ENCODE peak calls at places on chromosome 14, in eight cellular contexts. I is breast epithelium, H is lung, C is right atrium auricular region, N is stomach, U is left lung, R is Panc1, L is cardiac muscle cell. M is an unnamed sample.
A peak's percentile ranks its signal among the peaks of the same experiment; 100 is the strongest.

GRCh38 chr14:50347521-50347920 is 35.4 kb downstream of the DMAC2L start:
- DNase-seq in H (no peak), L (no peak), C (no peak), I (no peak), N (no peak), U (no peak), R (no peak), M (no peak)

GRCh38 chr14:54447231-54447692 is 6.1 kb upstream of the CNIH1 start:
- DNase-seq in N (peak; percentile 37), I (no peak), L (no peak), H (no peak), C (no peak), R (no peak), U (peak; percentile 42), M (no peak)

GRCh38 chr14:34742509-34743115 is 28.2 kb upstream of the CFL2 start:
- DNase-seq in N (no peak), C (no peak), L (no peak), R (no peak), I (no peak), H (peak; percentile 41), U (no peak), M (no peak)

GRCh38 chr14:73725116-73726024 is 11.2 kb upstream of the PNMA1 start:
- DNase-seq in L (no peak), N (no peak), I (no peak), H (no peak), U (no peak), C (no peak), R (no peak), M (no peak)

GRCh38 chr14:99575043-99576023 is 28.7 kb downstream of the CCDC85C start:
- DNase-seq in U (peak; percentile 76), N (peak; percentile 90), R (no peak), I (peak; percentile 74), C (no peak), H (peak; percentile 85), L (peak; percentile 47), M (no peak)

GRCh38 chr14:99212199-99212598 is 59.8 kb downstream of the BCL11B start:
- DNase-seq in C (no peak), R (no peak), L (no peak), I (no peak), H (no peak), U (no peak), N (no peak), M (no peak)

GRCh38 chr14:101076451-101077220 is 173.1 kb upstream of the RTL1 start:
- DNase-seq in R (no peak), C (peak; percentile 34), L (no peak), U (peak; percentile 27), N (peak; percentile 23), I (peak; percentile 13), H (no peak), M (no peak)

GRCh38 chr14:20683896-20684661 is at the start of gene RNASE4:
- DNase-seq in U (peak; percentile 90), C (peak; percentile 91), L (peak; percentile 70), N (peak; percentile 92), H (peak; percentile 86), R (peak; percentile 88), I (peak; percentile 85), M (peak; percentile 95)

GRCh38 chr14:70416717-70417349 is at the start of gene SYNJ2BP:
- DNase-seq in I (peak; percentile 57), C (peak; percentile 66), R (peak; percentile 30), H (peak; percentile 85), U (peak; percentile 81), N (peak; percentile 90), L (peak; percentile 81), M (peak; percentile 49)

GRCh38 chr14:51335521-51335920 is 95.5 kb downstream of the TMX1 start:
- DNase-seq in L (no peak), U (no peak), H (no peak), I (peak; percentile 47), R (no peak), C (peak; percentile 63), N (no peak), M (peak; percentile 58)

GRCh38 chr14:56975521-56975920 is 165.2 kb upstream of the OTX2 start:
- DNase-seq in U (no peak), R (no peak), L (no peak), N (no peak), C (no peak), H (no peak), I (no peak), M (no peak)

DNA sequence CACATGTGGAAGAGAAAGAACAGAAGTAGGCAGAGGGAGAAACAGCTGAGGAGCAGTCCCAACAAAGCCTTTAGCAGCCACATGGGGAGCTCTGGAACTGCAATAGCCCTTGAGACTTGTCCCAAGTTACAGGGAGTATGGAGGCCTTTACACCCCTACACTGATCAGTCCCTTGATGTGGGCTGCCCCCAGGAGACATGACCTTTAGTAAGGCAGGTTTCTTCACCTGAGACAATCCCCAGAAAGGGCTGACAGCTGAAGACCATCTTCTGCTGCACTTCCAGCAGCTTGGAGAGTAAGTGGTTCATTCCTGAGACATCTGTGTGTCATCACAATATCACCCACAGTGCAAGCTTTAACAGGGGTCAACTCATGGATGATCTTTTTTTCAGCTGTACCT is 8.6 kb upstream of the SNAPC1 start:
- DNase-seq in L (peak; percentile 57), I (no peak), R (no peak), H (no peak), N (no peak), U (no peak), C (no peak), M (no peak)
- TF ChIP-seq CTCF in L (peak; percentile 24), I (no peak), R (peak; percentile 24), H (no peak), N (no peak), U (no peak), C (no peak), M (no peak)

DNA sequence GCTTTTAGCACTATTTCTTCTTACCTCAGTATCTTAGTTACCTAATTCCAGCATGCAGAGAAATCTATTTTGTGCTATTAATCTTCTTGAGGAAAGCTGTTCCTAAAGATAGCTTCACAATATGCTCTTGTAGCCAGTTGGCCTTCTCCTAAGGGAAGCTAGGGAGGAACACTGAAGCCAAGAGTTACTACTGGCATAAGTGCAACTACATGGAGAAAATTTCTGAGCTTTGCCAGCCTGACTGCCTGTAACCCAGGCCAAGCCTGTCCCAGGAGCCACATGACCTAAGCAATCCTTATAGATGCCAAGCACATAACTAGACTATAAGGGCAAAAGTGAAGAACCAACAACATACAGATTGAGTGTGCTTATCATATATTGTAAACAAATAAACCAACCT is 890.2 kb downstream of the FLRT2 start:
- DNase-seq in I (no peak), R (no peak), H (no peak), L (no peak), U (no peak), N (no peak), C (no peak), M (no peak)
- H3K4me3 ChIP-seq in I (no peak overlapping the region), R (no peak overlapping the region), H (no peak overlapping the region), L (no peak overlapping the region), U (no peak overlapping the region), N (no peak overlapping the region), C (no peak overlapping the region), M (no peak overlapping the region)

GRCh38 chr14:61510736-61511557 is 184.4 kb upstream of the HIF1A start:
- DNase-seq in I (no peak), N (no peak), C (no peak), H (no peak), U (no peak), R (no peak), L (no peak), M (no peak)
- H3K4me1 ChIP-seq in I (peaks cover 6% of the 10 kb centered on the region), N (peaks cover 16% of the 10 kb centered on the region), C (no peaks in the 10 kb centered on the region), H (peaks cover under 1% of the 10 kb centered on the region), U (peaks cover 19% of the 10 kb centered on the region), R (no peaks in the 10 kb centered on the region), L (peaks cover 13% of the 10 kb centered on the region), M (no peaks in the 10 kb centered on the region)

GRCh38 chr14:93999573-93999972 is 2.5 kb downstream of the CCDC197 start:
- DNase-seq in U (no peak), N (no peak), L (no peak), C (no peak), I (no peak), R (no peak), H (no peak), M (no peak)
- TF ChIP-seq CTCF in U (no peak), N (no peak), L (no peak), C (no peak), I (no peak), R (no peak), H (no peak), M (no peak)

GRCh38 chr14:23401331-23401730 is 6.7 kb downstream of the MYH6 start:
- DNase-seq in R (no peak), C (no peak), I (no peak), N (no peak), H (no peak), L (peak; percentile 42), U (no peak), M (no peak)

GRCh38 chr14:23403908-23404307 is 4.2 kb downstream of the MYH6 start:
- DNase-seq in R (no peak), H (no peak), I (no peak), L (no peak), C (no peak), U (no peak), N (no peak), M (no peak)

GRCh38 chr14:23403139-23403438 is 5.0 kb downstream of the MYH6 start:
- DNase-seq in I (no peak), C (no peak), N (no peak), H (no peak), U (no peak), L (no peak), R (no peak), M (no peak)

GRCh38 chr14:23404331-23404900 is 3.7 kb downstream of the MYH6 start:
- DNase-seq in R (no peak), H (no peak), N (no peak), U (no peak), I (no peak), L (peak; percentile 34), C (no peak), M (no peak)

GRCh38 chr14:23402296-23403138 is 5.6 kb downstream of the MYH6 start:
- DNase-seq in I (no peak), C (no peak), L (peak; percentile 33), R (no peak), H (no peak), N (no peak), U (no peak), M (no peak)
- H3K4me3 ChIP-seq in I (no peak overlapping the region), C (peak overlapping the region; percentile 61), L (peak overlapping the region; percentile 98), R (no peak overlapping the region), H (no peak overlapping the region), N (no peak overlapping the region), U (no peak overlapping the region), M (no peak overlapping the region)

GRCh38 chr14:68168460-68169109 is 349.0 kb downstream of the RAD51B start:
- DNase-seq in C (no peak), H (no peak), N (no peak), U (no peak), I (no peak), L (no peak), R (no peak), M (no peak)
- H3K4me1 ChIP-seq in C (no peaks in the 10 kb centered on the region), H (no peaks in the 10 kb centered on the region), N (peaks cover 93% of the 10 kb centered on the region), U (peaks cover 9% of the 10 kb centered on the region), I (no peaks in the 10 kb centered on the region), L (no peaks in the 10 kb centered on the region), R (peaks cover 12% of the 10 kb centered on the region), M (peaks cover 25% of the 10 kb centered on the region)